ENCODE peak calls at places on chromosome 16, in ten cellular contexts. U is mucosa of gallbladder; O is CD8-positive, alpha-beta memory T cell; X is NCI-H187 treated with DMSO at 0.1 percent for 48 hours; P is CD4-positive, CD25-positive, alpha-beta regulatory T cell; Y is activated naive CD4-positive, alpha-beta T cell; Q is T-cell; B is BJ; C is amniotic epithelial cell; E is HS-27A. D is an unnamed sample.

GRCh38 chr16:88783391-88784073 is 1.5 kb downstream of the PIEZO1 start:
- DNase-seq in U (no peak), O (no peak), X (no peak), P (no peak), Y (no peak), Q (no peak), B (no peak), C (peak), E (no peak), D (peak)

GRCh38 chr16:19808061-19808621 is 76.5 kb downstream of the GPRC5B start:
- DNase-seq in U (peak), O (no peak), X (no peak), P (no peak), Y (no peak), Q (no peak), B (no peak), C (peak), E (no peak), D (no peak)

GRCh38 chr16:84598391-84598750 is 19.5 kb downstream of the COTL1 start:
- DNase-seq in U (no peak), O (no peak), X (no peak), P (no peak), Y (no peak), Q (no peak), B (no peak), C (no peak), E (no peak), D (no peak)

GRCh38 chr16:2770057-2770780 is 6.9 kb downstream of the ELOB start:
- DNase-seq in U (no peak), O (no peak), X (no peak), P (no peak), Y (no peak), Q (no peak), B (no peak), C (no peak), E (no peak), D (no peak)

GRCh38 chr16:79912592-79913310 is 312.2 kb upstream of the MAF start:
- DNase-seq in U (no peak), O (no peak), X (no peak), P (no peak), Y (no peak), Q (no peak), B (no peak), C (no peak), E (no peak), D (no peak)

GRCh38 chr16:27067138-27067537 is 411 bp downstream of the C16orf82 start:
- DNase-seq in U (no peak), O (no peak), X (no peak), P (no peak), Y (no peak), Q (no peak), B (no peak), C (no peak), E (no peak), D (no peak)

GRCh38 chr16:46932802-46933201 is 40.7 kb downstream of the DNAJA2 start:
- DNase-seq in U (no peak), O (no peak), X (no peak), P (no peak), Y (no peak), Q (no peak), B (no peak), C (no peak), E (no peak), D (no peak)

GRCh38 chr16:8878523-8878911 is 3.6 kb upstream of the LITAFD start:
- DNase-seq in U (no peak), O (no peak), X (no peak), P (no peak), Y (no peak), Q (no peak), B (peak), C (peak), E (no peak), D (no peak)

GRCh38 chr16:68031951-68032350 is 8.9 kb downstream of the DUS2 start:
- DNase-seq in U (no peak), O (no peak), X (no peak), P (no peak), Y (no peak), Q (no peak), B (no peak), C (no peak), E (peak), D (no peak)

GRCh38 chr16:69481901-69482341 is 57.5 kb downstream of the CYB5B start:
- DNase-seq in U (peak), O (no peak), X (no peak), P (no peak), Y (no peak), Q (no peak), B (no peak), C (no peak), E (no peak), D (peak)

GRCh38 chr16:2206780-2207433 is 1.7 kb downstream of the MLST8 start:
- DNase-seq in U (no peak), O (no peak), X (no peak), P (no peak), Y (no peak), Q (no peak), B (no peak), C (no peak), E (no peak), D (no peak)

GRCh38 chr16:64808474-64808873 is 313.4 kb downstream of the CDH11 start:
- DNase-seq in U (no peak), O (no peak), X (no peak), P (no peak), Y (no peak), Q (no peak), B (no peak), C (no peak), E (no peak), D (no peak)

GRCh38 chr16:25064967-25065366 is 46.6 kb upstream of the LCMT1 start:
- DNase-seq in U (no peak), O (no peak), X (no peak), P (no peak), Y (no peak), Q (no peak), B (no peak), C (no peak), E (no peak), D (peak)